ENCODE peak calls at places on chromosomes 6 and 20, in eight cellular contexts. L is A549, S is stomach, B is tibial nerve, V is upper lobe of left lung, E is ovary, J is transverse colon, H is GM12878. K is an unnamed sample.

GRCh38 chr6:13147396-13148181 is 180.7 kb downstream of the TBC1D7 start:
- DNase-seq in L (no peak), S (no peak), B (no peak), V (no peak), E (no peak), J (no peak), H (no peak), K (no peak)

GRCh38 chr6:7086488-7086887 is 21.3 kb upstream of the RREB1 start:
- DNase-seq in L (no peak), S (peak), B (peak), V (peak), E (peak), J (peak), H (peak), K (no peak)

GRCh38 chr6:28634758-28635546 is 109.3 kb downstream of the GPX5 start:
- DNase-seq in L (peak), S (no peak), B (no peak), V (no peak), E (no peak), J (no peak), H (no peak), K (no peak)

GRCh38 chr6:142306736-142307135 is 4.9 kb downstream of the ADGRG6 start:
- DNase-seq in L (no peak), S (no peak), B (no peak), V (no peak), E (no peak), J (no peak), H (no peak), K (no peak)

GRCh38 chr20:40864470-40864869 is 164.2 kb upstream of the TOP1 start:
- DNase-seq in L (no peak), S (no peak), B (no peak), V (no peak), E (no peak), J (no peak), H (no peak), K (no peak)

GRCh38 chr6:18507561-18507960 is 120.4 kb downstream of the RNF144B start:
- DNase-seq in L (no peak), S (no peak), B (no peak), V (no peak), E (no peak), J (no peak), H (no peak), K (no peak)

GRCh38 chr6:39192736-39193135 is 36.5 kb downstream of the KCNK5 start:
- DNase-seq in L (no peak), S (no peak), B (no peak), V (no peak), E (no peak), J (no peak), H (no peak), K (no peak)

GRCh38 chr20:57188576-57189079 is 77.8 kb downstream of the BMP7 start:
- DNase-seq in L (no peak), S (no peak), B (no peak), V (no peak), E (no peak), J (no peak), H (no peak), K (no peak)

GRCh38 chr20:39195495-39196129 is 233.5 kb downstream of the DHX35 start:
- DNase-seq in L (no peak), S (no peak), B (no peak), V (no peak), E (no peak), J (no peak), H (no peak), K (no peak)

GRCh38 chr6:47195251-47195650 is 114.5 kb downstream of the TNFRSF21 start:
- DNase-seq in L (no peak), S (no peak), B (no peak), V (no peak), E (peak), J (peak), H (no peak), K (no peak)

GRCh38 chr6:56764081-56764566 is 121.4 kb upstream of the DST start:
- DNase-seq in L (peak), S (no peak), B (no peak), V (no peak), E (no peak), J (no peak), H (peak), K (no peak)

GRCh38 chr20:58308680-58309527 is 611 bp upstream of the RAB22A start:
- DNase-seq in L (peak), S (no peak), B (peak), V (peak), E (peak), J (peak), H (no peak), K (peak)

GRCh38 chr6:36386495-36387439 is 702 bp downstream of the ETV7 start:
- DNase-seq in L (peak), S (peak), B (peak), V (peak), E (peak), J (peak), H (no peak), K (no peak)

GRCh38 chr6:24991748-24992467 is 56.1 kb upstream of the RIPOR2 start:
- DNase-seq in L (peak), S (peak), B (peak), V (peak), E (peak), J (peak), H (peak), K (no peak)

GRCh38 chr6:35710241-35710847 is 21.6 kb upstream of the FKBP5 start:
- DNase-seq in L (no peak), S (peak), B (no peak), V (no peak), E (no peak), J (no peak), H (no peak), K (no peak)

GRCh38 chr6:155349129-155349528 is 34.8 kb upstream of the TFB1M start:
- DNase-seq in L (no peak), S (no peak), B (no peak), V (no peak), E (no peak), J (no peak), H (no peak), K (no peak)

GRCh38 chr6:32664827-32665362 is 1.6 kb downstream of the HLA-DQB1 start:
- DNase-seq in L (no peak), S (peak), B (no peak), V (peak), E (no peak), J (peak), H (no peak), K (no peak)

GRCh38 chr6:142326539-142326938 is 24.7 kb downstream of the ADGRG6 start:
- DNase-seq in L (no peak), S (no peak), B (no peak), V (no peak), E (no peak), J (no peak), H (no peak), K (no peak)

GRCh38 chr6:106442351-106442750 is 81.8 kb downstream of the CRYBG1 start:
- DNase-seq in L (no peak), S (no peak), B (no peak), V (no peak), E (no peak), J (no peak), H (no peak), K (no peak)

GRCh38 chr6:111844376-111844775 is 28.9 kb downstream of the FYN start:
- DNase-seq in L (no peak), S (no peak), B (no peak), V (no peak), E (no peak), J (no peak), H (no peak), K (no peak)

GRCh38 chr20:49045440-49046086 is 549 bp upstream of the CSE1L start:
- DNase-seq in L (no peak), S (peak), B (no peak), V (peak), E (no peak), J (peak), H (no peak), K (peak)

GRCh38 chr6:55047433-55048044 is 126.8 kb upstream of the HCRTR2 start:
- DNase-seq in L (no peak), S (no peak), B (no peak), V (no peak), E (no peak), J (no peak), H (no peak), K (no peak)

GRCh38 chr6:67300430-67301040 is 1334.5 kb upstream of the ADGRB3 start:
- DNase-seq in L (no peak), S (no peak), B (no peak), V (no peak), E (no peak), J (no peak), H (no peak), K (no peak)

GRCh38 chr20:44580581-44581268 is 1.7 kb upstream of the PKIG start:
- DNase-seq in L (no peak), S (no peak), B (no peak), V (no peak), E (no peak), J (no peak), H (no peak), K (no peak)

GRCh38 chr20:44584103-44584690 is 1.8 kb downstream of the PKIG start:
- DNase-seq in L (no peak), S (no peak), B (no peak), V (no peak), E (no peak), J (no peak), H (no peak), K (no peak)

GRCh38 chr20:44583179-44583578 is 800 bp downstream of the PKIG start:
- DNase-seq in L (no peak), S (no peak), B (no peak), V (no peak), E (no peak), J (no peak), H (no peak), K (no peak)

GRCh38 chr20:44581515-44581914 is 864 bp upstream of the PKIG start:
- DNase-seq in L (no peak), S (no peak), B (no peak), V (no peak), E (no peak), J (no peak), H (no peak), K (no peak)

DNA sequence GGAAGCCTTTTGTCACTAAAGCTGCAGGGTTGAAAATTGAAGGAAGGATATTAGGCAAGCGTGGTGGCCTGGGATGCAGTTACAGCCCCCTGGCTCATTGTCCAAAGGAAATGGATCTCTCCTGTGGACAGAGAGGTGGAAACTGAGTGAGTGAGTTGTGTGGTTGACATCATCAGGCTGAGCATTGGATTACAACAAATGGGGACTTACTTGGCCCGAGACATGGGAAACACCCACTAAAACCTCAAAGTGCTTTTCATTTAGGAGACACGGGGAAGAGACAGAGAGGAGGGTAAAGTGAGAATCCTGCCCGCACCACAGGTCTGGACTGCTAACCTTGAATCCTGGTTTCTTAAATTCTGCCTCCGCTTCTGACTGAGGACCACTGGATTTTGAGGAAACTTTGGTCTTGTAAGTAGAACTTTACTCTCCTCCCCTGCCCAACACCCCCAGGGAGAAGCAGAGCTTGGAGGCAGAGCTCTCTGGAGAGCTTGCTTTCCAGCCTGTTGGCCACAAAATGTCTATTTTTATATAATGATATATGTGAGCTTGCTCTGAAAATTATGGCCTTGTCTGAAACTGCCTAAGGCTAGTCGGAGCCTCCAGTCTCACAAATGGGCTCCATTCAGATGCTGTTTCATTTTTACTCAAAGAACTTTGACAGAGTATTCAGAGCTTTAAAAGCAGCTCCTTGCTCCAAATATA is at the start of gene PKIG:
- DNase-seq in L (no peak), S (no peak), B (peak), V (no peak), E (no peak), J (no peak), H (no peak), K (no peak)
- H3K4me3 ChIP-seq in L (no peak), S (peak), B (peak), V (peak), E (peak), J (peak), H (peak), K (peak)

DNA sequence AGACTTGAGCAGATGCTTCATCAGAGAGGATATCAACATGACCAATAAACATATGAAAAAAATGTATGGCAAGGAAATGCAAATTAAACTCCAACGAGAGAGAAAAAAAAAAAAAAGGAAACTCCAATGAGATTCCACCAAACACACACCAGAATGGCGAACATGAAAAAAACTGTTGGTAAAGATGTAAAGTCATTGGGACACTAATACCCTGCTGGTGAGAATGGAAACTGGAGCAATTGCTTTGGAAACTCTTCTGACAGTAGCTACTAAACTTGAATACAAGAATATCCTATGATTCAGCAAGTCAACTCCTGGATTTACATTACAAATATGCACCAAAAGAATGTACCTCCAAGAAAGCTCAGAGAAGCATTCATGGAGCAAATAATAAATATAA is 260.7 kb upstream of the ECI2 start:
- DNase-seq in L (no peak), S (no peak), B (no peak), V (no peak), E (no peak), J (no peak), H (no peak), K (no peak)
- TF ChIP-seq EP300 in L (no peak), S (no peak), B (no peak), V (no peak), E (no peak), J (no peak), H (no peak), K (no peak)

GRCh38 chr20:23299673-23300050 is 50.9 kb upstream of the NXT1 start:
- DNase-seq in L (no peak), S (no peak), B (no peak), V (no peak), E (no peak), J (no peak), H (no peak), K (no peak)
- TF ChIP-seq CTCF in L (no peak), S (no peak), B (no peak), V (no peak), E (no peak), J (no peak), H (no peak), K (no peak)

GRCh38 chr20:25197870-25198190 is 2.3 kb downstream of the ENTPD6 start:
- DNase-seq in L (no peak), S (no peak), B (no peak), V (no peak), E (no peak), J (no peak), H (no peak), K (no peak)

GRCh38 chr20:25196701-25197120 is 1.2 kb downstream of the ENTPD6 start:
- DNase-seq in L (peak), S (no peak), B (no peak), V (no peak), E (no peak), J (no peak), H (no peak), K (no peak)

GRCh38 chr20:25195962-25196700 is 619 bp downstream of the ENTPD6 start:
- DNase-seq in L (peak), S (peak), B (no peak), V (no peak), E (no peak), J (peak), H (no peak), K (peak)

GRCh38 chr20:25198663-25199363 is 3.3 kb downstream of the ENTPD6 start:
- DNase-seq in L (no peak), S (no peak), B (no peak), V (no peak), E (no peak), J (no peak), H (no peak), K (peak)

GRCh38 chr20:25197173-25197869 is 1.8 kb downstream of the ENTPD6 start:
- DNase-seq in L (no peak), S (no peak), B (no peak), V (no peak), E (no peak), J (peak), H (no peak), K (no peak)
- H3K4me3 ChIP-seq in L (peak), S (no peak), B (peak), V (no peak), E (no peak), J (no peak), H (peak), K (peak)